ENCODE peak calls at places on chromosomes 13 and 19, in six cellular contexts. One of them, this sample, is unnamed.

GRCh38 chr19:49469828-49470614 is 4.0 kb upstream of the FLT3LG start:
- DNase-seq in SK-N-SH: no peak
- DNase-seq in K562: no peak
- DNase-seq in GM12878: peak
- DNase-seq in A549: peak
- DNase-seq in HepG2: no peak
- DNase-seq in this sample: no peak

GRCh38 chr19:47172666-47173455 is 42.2 kb downstream of the SAE1 start:
- DNase-seq in SK-N-SH: no peak
- DNase-seq in GM12878: no peak
- DNase-seq in A549: no peak
- DNase-seq in HepG2: no peak
- DNase-seq in K562: no peak
- DNase-seq in this sample: no peak

GRCh38 chr19:11577451-11578341 is at the start of gene ACP5:
- DNase-seq in SK-N-SH: peak
- DNase-seq in K562: peak
- DNase-seq in GM12878: no peak
- DNase-seq in A549: no peak
- DNase-seq in HepG2: no peak
- DNase-seq in this sample: no peak

GRCh38 chr13:86788624-86789023 is 882.5 kb upstream of the SLITRK5 start:
- DNase-seq in A549: no peak
- DNase-seq in GM12878: no peak
- DNase-seq in HepG2: no peak
- DNase-seq in K562: no peak
- DNase-seq in SK-N-SH: no peak
- DNase-seq in this sample: no peak

GRCh38 chr19:33260628-33261418 is 35.2 kb upstream of the SLC7A10 start:
- DNase-seq in SK-N-SH: no peak
- DNase-seq in A549: no peak
- DNase-seq in HepG2: no peak
- DNase-seq in GM12878: no peak
- DNase-seq in K562: no peak
- DNase-seq in this sample: no peak

GRCh38 chr19:38032951-38033350 is 125.9 kb downstream of the SIPA1L3 start:
- DNase-seq in GM12878: no peak
- DNase-seq in HepG2: no peak
- DNase-seq in K562: no peak
- DNase-seq in A549: no peak
- DNase-seq in SK-N-SH: no peak
- DNase-seq in this sample: no peak

GRCh38 chr19:48560095-48560530 is 8.1 kb downstream of the SULT2B1 start:
- DNase-seq in K562: peak
- DNase-seq in HepG2: peak
- DNase-seq in SK-N-SH: no peak
- DNase-seq in A549: peak
- DNase-seq in GM12878: no peak
- DNase-seq in this sample: no peak

GRCh38 chr19:13155472-13156284 is 5.5 kb downstream of the IER2 start:
- DNase-seq in HepG2: peak
- DNase-seq in GM12878: no peak
- DNase-seq in A549: peak
- DNase-seq in SK-N-SH: peak
- DNase-seq in K562: peak
- DNase-seq in this sample: no peak

GRCh38 chr13:91907398-91907797 is 509.0 kb downstream of the GPC5 start:
- DNase-seq in A549: no peak
- DNase-seq in K562: no peak
- DNase-seq in GM12878: no peak
- DNase-seq in SK-N-SH: no peak
- DNase-seq in HepG2: no peak
- DNase-seq in this sample: no peak

GRCh38 chr19:18683955-18684641 is 618 bp downstream of the CRTC1 start:
- DNase-seq in K562: no peak
- DNase-seq in A549: no peak
- DNase-seq in SK-N-SH: no peak
- DNase-seq in HepG2: no peak
- DNase-seq in GM12878: no peak
- DNase-seq in this sample: no peak

GRCh38 chr13:95714142-95714832 is 37.3 kb downstream of the DNAJC3 start:
- DNase-seq in K562: no peak
- DNase-seq in SK-N-SH: no peak
- DNase-seq in HepG2: no peak
- DNase-seq in GM12878: no peak
- DNase-seq in A549: peak
- DNase-seq in this sample: no peak

GRCh38 chr13:75666646-75667351 is 30.7 kb downstream of the LMO7 start:
- DNase-seq in GM12878: no peak
- DNase-seq in A549: no peak
- DNase-seq in K562: no peak
- DNase-seq in SK-N-SH: no peak
- DNase-seq in HepG2: no peak
- DNase-seq in this sample: no peak

GRCh38 chr13:110912651-110913051 is 2.2 kb downstream of the ANKRD10 start:
- DNase-seq in SK-N-SH: no peak
- DNase-seq in K562: no peak
- DNase-seq in GM12878: no peak
- DNase-seq in A549: peak
- DNase-seq in HepG2: peak
- DNase-seq in this sample: no peak

DNA sequence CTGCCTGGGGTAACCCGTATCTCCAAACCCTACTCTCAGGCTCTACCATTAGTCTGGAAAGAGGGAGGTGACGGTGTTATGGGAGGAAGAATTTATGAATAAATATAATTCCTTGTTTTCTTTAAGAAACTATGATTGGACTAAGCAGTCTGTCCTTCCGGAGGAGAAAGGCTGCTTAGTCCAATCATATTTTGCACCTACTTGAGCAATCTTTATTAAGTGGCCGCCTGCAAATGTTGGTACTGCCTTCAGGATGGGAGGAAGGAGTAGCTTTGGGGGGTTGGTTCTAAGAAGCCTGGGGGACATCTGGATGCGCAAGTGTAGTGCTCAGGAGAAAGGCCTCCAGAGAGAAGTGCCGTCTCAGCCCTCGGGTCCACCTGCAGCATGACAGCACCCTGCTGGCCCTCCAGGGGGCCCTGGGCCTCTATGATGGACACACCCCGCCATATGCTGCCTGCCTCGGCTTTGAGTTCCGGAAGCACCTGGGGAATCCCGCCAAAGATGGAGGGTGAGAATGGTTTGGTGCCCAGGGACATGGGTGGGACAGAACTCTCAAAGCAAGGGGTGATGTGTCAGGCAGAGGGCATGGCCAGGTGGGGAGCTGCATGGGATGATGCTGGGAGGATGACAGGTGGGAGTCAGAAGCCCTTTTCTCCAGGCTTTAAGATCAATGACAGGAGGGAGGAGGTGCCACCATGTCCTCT is 4.0 kb downstream of the ACP4 start:
- DNase-seq in GM12878: no peak
- DNase-seq in SK-N-SH: peak
- DNase-seq in K562: peak
- DNase-seq in A549: peak
- DNase-seq in HepG2: no peak
- DNase-seq in this sample: no peak
- TF ChIP-seq RAD21 in GM12878: peak
- TF ChIP-seq RAD21 in SK-N-SH: no peak
- TF ChIP-seq RAD21 in K562: peak
- TF ChIP-seq RAD21 in A549: no peak
- TF ChIP-seq RAD21 in HepG2: no peak
- TF ChIP-seq RAD21 in this sample: peak

GRCh38 chr13:60696602-60697001 is 299.6 kb downstream of the TDRD3 start:
- DNase-seq in GM12878: no peak
- DNase-seq in A549: no peak
- DNase-seq in K562: no peak
- DNase-seq in HepG2: no peak
- DNase-seq in SK-N-SH: no peak
- DNase-seq in this sample: no peak

GRCh38 chr13:60701919-60702318 is 304.9 kb downstream of the TDRD3 start:
- DNase-seq in A549: no peak
- DNase-seq in GM12878: no peak
- DNase-seq in HepG2: no peak
- DNase-seq in SK-N-SH: no peak
- DNase-seq in K562: no peak
- DNase-seq in this sample: no peak

GRCh38 chr13:60699636-60700035 is 302.6 kb downstream of the TDRD3 start:
- DNase-seq in GM12878: no peak
- DNase-seq in K562: no peak
- DNase-seq in A549: no peak
- DNase-seq in SK-N-SH: no peak
- DNase-seq in HepG2: no peak
- DNase-seq in this sample: no peak

DNA sequence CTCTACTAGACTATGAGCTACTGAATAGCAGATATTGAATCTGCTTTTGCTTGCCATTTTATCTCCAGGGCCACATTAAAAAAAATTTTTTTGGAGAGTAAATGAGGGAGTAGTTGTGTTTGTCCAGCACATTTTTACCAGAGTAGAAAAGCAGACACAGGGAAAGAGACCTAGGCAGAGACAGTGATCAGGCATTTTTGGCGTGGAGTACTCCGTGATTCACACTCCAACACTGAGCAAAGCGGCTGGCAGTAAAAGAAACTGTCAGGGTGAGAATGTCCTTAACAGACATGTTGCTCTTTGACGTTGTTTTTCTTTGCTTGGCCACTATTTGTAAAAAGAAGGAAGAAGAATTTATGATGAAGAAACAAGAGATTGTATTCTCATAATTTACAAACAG is 304.0 kb downstream of the TDRD3 start:
- DNase-seq in GM12878: no peak
- DNase-seq in HepG2: no peak
- DNase-seq in A549: no peak
- DNase-seq in SK-N-SH: no peak
- DNase-seq in K562: no peak
- DNase-seq in this sample: no peak
- TF ChIP-seq REST in GM12878: no peak
- TF ChIP-seq REST in HepG2: no peak
- TF ChIP-seq REST in A549: no peak
- TF ChIP-seq REST in SK-N-SH: no peak
- TF ChIP-seq REST in K562: no peak
- TF ChIP-seq REST in this sample: no peak

GRCh38 chr19:35845215-35846037 is 6.9 kb downstream of the NPHS1 start:
- DNase-seq in HepG2: peak
- DNase-seq in A549: peak
- DNase-seq in GM12878: no peak
- DNase-seq in SK-N-SH: peak
- DNase-seq in K562: peak
- DNase-seq in this sample: peak

GRCh38 chr19:35841961-35842595 is 10.2 kb downstream of the NPHS1 start:
- DNase-seq in HepG2: no peak
- DNase-seq in GM12878: no peak
- DNase-seq in A549: no peak
- DNase-seq in SK-N-SH: no peak
- DNase-seq in K562: no peak
- DNase-seq in this sample: no peak

GRCh38 chr19:35844482-35845214 is 7.7 kb downstream of the NPHS1 start:
- DNase-seq in SK-N-SH: no peak
- DNase-seq in HepG2: no peak
- DNase-seq in GM12878: no peak
- DNase-seq in A549: no peak
- DNase-seq in K562: no peak
- DNase-seq in this sample: no peak

GRCh38 chr19:35842666-35843272 is 9.5 kb downstream of the NPHS1 start:
- DNase-seq in K562: no peak
- DNase-seq in GM12878: no peak
- DNase-seq in SK-N-SH: no peak
- DNase-seq in A549: no peak
- DNase-seq in HepG2: no peak
- DNase-seq in this sample: no peak

GRCh38 chr19:35843676-35844481 is 8.4 kb downstream of the NPHS1 start:
- DNase-seq in A549: peak
- DNase-seq in HepG2: no peak
- DNase-seq in K562: peak
- DNase-seq in GM12878: no peak
- DNase-seq in SK-N-SH: peak
- DNase-seq in this sample: peak
- TF ChIP-seq RAD21 in A549: no peak
- TF ChIP-seq RAD21 in HepG2: no peak
- TF ChIP-seq RAD21 in K562: no peak
- TF ChIP-seq RAD21 in GM12878: no peak
- TF ChIP-seq RAD21 in SK-N-SH: no peak
- TF ChIP-seq RAD21 in this sample: no peak

GRCh38 chr19:28864024-28864503 is 348.9 kb downstream of the UQCRFS1 start:
- DNase-seq in SK-N-SH: no peak
- DNase-seq in HepG2: no peak
- DNase-seq in GM12878: no peak
- DNase-seq in A549: no peak
- DNase-seq in K562: no peak
- DNase-seq in this sample: no peak
- TF ChIP-seq REST in SK-N-SH: no peak
- TF ChIP-seq REST in HepG2: no peak
- TF ChIP-seq REST in GM12878: no peak
- TF ChIP-seq REST in A549: no peak
- TF ChIP-seq REST in K562: no peak
- TF ChIP-seq REST in this sample: no peak

GRCh38 chr13:66365101-66365500 is 865.0 kb downstream of the PCDH9 start:
- DNase-seq in GM12878: no peak
- DNase-seq in K562: no peak
- DNase-seq in A549: no peak
- DNase-seq in SK-N-SH: no peak
- DNase-seq in HepG2: no peak
- DNase-seq in this sample: no peak

GRCh38 chr13:66362485-66362884 is 867.7 kb downstream of the PCDH9 start:
- DNase-seq in K562: no peak
- DNase-seq in A549: no peak
- DNase-seq in GM12878: no peak
- DNase-seq in HepG2: no peak
- DNase-seq in SK-N-SH: no peak
- DNase-seq in this sample: no peak

GRCh38 chr13:66364346-66364745 is 865.8 kb downstream of the PCDH9 start:
- DNase-seq in GM12878: no peak
- DNase-seq in HepG2: no peak
- DNase-seq in A549: no peak
- DNase-seq in K562: no peak
- DNase-seq in SK-N-SH: no peak
- DNase-seq in this sample: no peak

DNA sequence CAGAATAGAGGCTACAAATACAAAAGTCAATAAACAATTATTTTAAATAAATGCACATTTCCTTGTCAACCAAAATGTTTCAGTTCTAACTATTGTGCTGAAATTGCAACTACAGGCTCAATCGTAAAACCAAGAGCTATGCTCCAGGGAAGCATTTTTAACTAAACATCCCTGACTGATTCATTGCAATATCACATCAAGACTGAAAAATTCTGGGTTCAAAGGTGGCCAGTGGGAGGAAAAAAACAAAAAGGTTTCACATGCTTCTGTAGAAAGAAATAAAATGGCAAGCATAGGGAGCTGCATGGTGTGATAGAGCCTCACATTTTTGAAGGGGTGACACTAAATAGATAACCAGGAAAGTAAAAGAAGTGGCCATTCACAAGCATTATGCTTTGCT is 862.8 kb downstream of the PCDH9 start:
- DNase-seq in K562: no peak
- DNase-seq in SK-N-SH: no peak
- DNase-seq in HepG2: no peak
- DNase-seq in A549: no peak
- DNase-seq in GM12878: no peak
- DNase-seq in this sample: no peak
- TF ChIP-seq RAD21 in K562: no peak
- TF ChIP-seq RAD21 in SK-N-SH: no peak
- TF ChIP-seq RAD21 in HepG2: no peak
- TF ChIP-seq RAD21 in A549: no peak
- TF ChIP-seq RAD21 in GM12878: no peak
- TF ChIP-seq RAD21 in this sample: no peak

GRCh38 chr13:33800646-33801186 is 17.2 kb upstream of the RFC3 start:
- DNase-seq in A549: no peak
- DNase-seq in GM12878: no peak
- DNase-seq in K562: no peak
- DNase-seq in SK-N-SH: no peak
- DNase-seq in HepG2: no peak
- DNase-seq in this sample: no peak
- TF ChIP-seq REST in A549: no peak
- TF ChIP-seq REST in GM12878: no peak
- TF ChIP-seq REST in K562: no peak
- TF ChIP-seq REST in SK-N-SH: no peak
- TF ChIP-seq REST in HepG2: no peak
- TF ChIP-seq REST in this sample: no peak